ENCODE peak calls at places on chromosomes 13 and 19, in four cellular contexts. C, Y, D and E are unnamed samples.

GRCh38 chr13:30805603-30806011 is 70.3 kb downstream of the ALOX5AP start:
- DNase-seq in C (no peak), Y (no peak), D (no peak), E (no peak)

GRCh38 chr19:32363632-32364031 is 18.2 kb downstream of the ZNF507 start:
- DNase-seq in C (no peak), Y (no peak), D (no peak), E (no peak)

GRCh38 chr13:73158851-73159250 is 100.0 kb downstream of the KLF5 start:
- DNase-seq in C (peak), Y (no peak), D (no peak), E (no peak)

GRCh38 chr19:4264812-4265211 is 14.3 kb upstream of the SHD start:
- DNase-seq in C (peak), Y (peak), D (no peak), E (no peak)

GRCh38 chr13:42333613-42334328 is 61.8 kb downstream of the AKAP11 start:
- DNase-seq in C (peak), Y (no peak), D (no peak), E (no peak)

GRCh38 chr19:44725684-44726083 is 22.8 kb upstream of the BCL3 start:
- DNase-seq in C (no peak), Y (no peak), D (no peak), E (no peak)

GRCh38 chr19:33224694-33225457 is 774 bp downstream of the SLC7A10 start:
- DNase-seq in C (no peak), Y (no peak), D (no peak), E (no peak)

GRCh38 chr13:109126973-109127615 is 497.7 kb downstream of the MYO16 start:
- DNase-seq in C (no peak), Y (no peak), D (no peak), E (no peak)

GRCh38 chr13:71867101-71867814 is at the start of gene DACH1:
- DNase-seq in C (peak), Y (peak), D (no peak), E (no peak)

GRCh38 chr13:38564751-38565150 is 122.1 kb upstream of the FREM2 start:
- DNase-seq in C (no peak), Y (no peak), D (no peak), E (no peak)

GRCh38 chr13:31160857-31161582 is 684 bp downstream of the HSPH1 start:
- DNase-seq in C (peak), Y (peak), D (peak), E (peak)

GRCh38 chr13:89686171-89686570 is 1661.3 kb upstream of the MIR17HG start:
- DNase-seq in C (no peak), Y (no peak), D (no peak), E (no peak)

GRCh38 chr13:110057052-110057451 is 249.9 kb downstream of the COL4A1 start:
- DNase-seq in C (no peak), Y (no peak), D (no peak), E (no peak)

GRCh38 chr19:3478409-3479176 is 1.7 kb downstream of the SMIM24 start:
- DNase-seq in C (no peak), Y (peak), D (no peak), E (no peak)

GRCh38 chr19:2235396-2236284 is 489 bp downstream of the PLEKHJ1 start:
- DNase-seq in C (peak), Y (no peak), D (no peak), E (no peak)

GRCh38 chr13:94050686-94051085 is 428.8 kb downstream of the DCT start:
- DNase-seq in C (no peak), Y (no peak), D (no peak), E (no peak)

GRCh38 chr13:76297331-76297730 is 588.9 kb downstream of the KCTD12 start:
- DNase-seq in C (no peak), Y (no peak), D (no peak), E (no peak)

GRCh38 chr19:28307460-28307859 is 905.5 kb downstream of the UQCRFS1 start:
- DNase-seq in C (no peak), Y (no peak), D (no peak), E (no peak)

GRCh38 chr13:22040810-22041364 is 370.0 kb downstream of the FGF9 start:
- DNase-seq in C (no peak), Y (no peak), D (no peak), E (no peak)

GRCh38 chr19:8255426-8256125 is 46.4 kb downstream of the CERS4 start:
- DNase-seq in C (no peak), Y (no peak), D (no peak), E (no peak)

GRCh38 chr13:101845501-101846012 is 393.1 kb downstream of the ITGBL1 start:
- DNase-seq in C (no peak), Y (no peak), D (no peak), E (no peak)

GRCh38 chr19:10718205-10719196 is 622 bp downstream of the DNM2 start:
- DNase-seq in C (peak), Y (peak), D (peak), E (peak)

GRCh38 chr19:46963093-46963734 is 56.4 kb upstream of the NPAS1 start:
- DNase-seq in C (no peak), Y (no peak), D (no peak), E (no peak)